ENCODE peak calls at places on chromosomes 7 and 10, in six cellular contexts. I is upper lobe of right lung, Q is HFF-Myc, R is thyroid gland, O is cardiac fibroblast, J is fibroblast of the aortic adventitia. K is an unnamed sample.

GRCh38 chr7:1854521-1855395 is 184.7 kb downstream of the ELFN1 start:
- DNase-seq in I (peak), Q (no peak), R (peak), O (no peak), J (no peak), K (peak)

GRCh38 chr10:94489107-94489506 is 56.5 kb upstream of the HELLS start:
- DNase-seq in I (no peak), Q (no peak), R (no peak), O (no peak), J (no peak), K (no peak)

GRCh38 chr10:93333278-93333978 is 148.7 kb downstream of the MYOF start:
- DNase-seq in I (no peak), Q (no peak), R (no peak), O (peak), J (peak), K (peak)

GRCh38 chr10:110075726-110076125 is 67.9 kb downstream of the ADD3 start:
- DNase-seq in I (no peak), Q (no peak), R (no peak), O (no peak), J (no peak), K (no peak)

GRCh38 chr10:117631276-117632151 is 89.0 kb downstream of the EMX2 start:
- DNase-seq in I (no peak), Q (no peak), R (no peak), O (no peak), J (no peak), K (no peak)

GRCh38 chr7:149824748-149825566 is 13.2 kb upstream of the ZNF862 start:
- DNase-seq in I (peak), Q (no peak), R (no peak), O (no peak), J (no peak), K (no peak)

GRCh38 chr10:4280481-4281206 is 495.6 kb upstream of the KLF6 start:
- DNase-seq in I (no peak), Q (peak), R (no peak), O (peak), J (peak), K (no peak)

GRCh38 chr7:12705878-12706277 is 18.4 kb downstream of the ARL4A start:
- DNase-seq in I (no peak), Q (no peak), R (no peak), O (no peak), J (no peak), K (no peak)

GRCh38 chr7:101612885-101613490 is 16.1 kb downstream of the MYL10 start:
- DNase-seq in I (no peak), Q (no peak), R (no peak), O (no peak), J (no peak), K (no peak)

GRCh38 chr10:61760943-61761824 is 98.5 kb downstream of the CABCOCO1 start:
- DNase-seq in I (no peak), Q (no peak), R (no peak), O (peak), J (peak), K (no peak)

GRCh38 chr10:125236091-125236490 is 75.7 kb upstream of the CTBP2 start:
- DNase-seq in I (no peak), Q (no peak), R (no peak), O (no peak), J (no peak), K (no peak)

GRCh38 chr10:44982114-44982460 is 3.5 kb upstream of the DEPP1 start:
- DNase-seq in I (no peak), Q (no peak), R (peak), O (peak), J (no peak), K (no peak)

GRCh38 chr7:137890449-137890916 is 43.7 kb upstream of the DGKI start:
- DNase-seq in I (no peak), Q (no peak), R (no peak), O (no peak), J (no peak), K (no peak)

GRCh38 chr7:94301024-94301588 is 93.6 kb upstream of the COL1A2 start:
- DNase-seq in I (no peak), Q (peak), R (peak), O (peak), J (peak), K (peak)

GRCh38 chr10:112914288-112914952 is 35.6 kb upstream of the TCF7L2 start:
- DNase-seq in I (no peak), Q (no peak), R (no peak), O (peak), J (peak), K (no peak)

GRCh38 chr7:27994639-27995038 is 186.0 kb downstream of the JAZF1 start:
- DNase-seq in I (no peak), Q (no peak), R (no peak), O (peak), J (peak), K (no peak)

GRCh38 chr7:96887426-96887825 is 117.9 kb upstream of the DLX6 start:
- DNase-seq in I (no peak), Q (no peak), R (no peak), O (peak), J (no peak), K (no peak)

GRCh38 chr7:2882111-2882510 is 38.0 kb upstream of the GNA12 start:
- DNase-seq in I (no peak), Q (no peak), R (no peak), O (no peak), J (no peak), K (no peak)

GRCh38 chr7:26500749-26501352 is 209.2 kb downstream of the SNX10 start:
- DNase-seq in I (no peak), Q (no peak), R (no peak), O (peak), J (peak), K (no peak)

GRCh38 chr7:92872701-92873100 is 36.3 kb upstream of the CDK6 start:
- DNase-seq in I (no peak), Q (peak), R (no peak), O (peak), J (peak), K (no peak)

GRCh38 chr10:6204341-6205191 is 1.8 kb downstream of the PFKFB3 start:
- DNase-seq in I (peak), Q (no peak), R (peak), O (peak), J (peak), K (peak)

GRCh38 chr10:92690211-92691041 is 671 bp downstream of the HHEX start:
- DNase-seq in I (peak), Q (no peak), R (peak), O (peak), J (peak), K (no peak)

DNA sequence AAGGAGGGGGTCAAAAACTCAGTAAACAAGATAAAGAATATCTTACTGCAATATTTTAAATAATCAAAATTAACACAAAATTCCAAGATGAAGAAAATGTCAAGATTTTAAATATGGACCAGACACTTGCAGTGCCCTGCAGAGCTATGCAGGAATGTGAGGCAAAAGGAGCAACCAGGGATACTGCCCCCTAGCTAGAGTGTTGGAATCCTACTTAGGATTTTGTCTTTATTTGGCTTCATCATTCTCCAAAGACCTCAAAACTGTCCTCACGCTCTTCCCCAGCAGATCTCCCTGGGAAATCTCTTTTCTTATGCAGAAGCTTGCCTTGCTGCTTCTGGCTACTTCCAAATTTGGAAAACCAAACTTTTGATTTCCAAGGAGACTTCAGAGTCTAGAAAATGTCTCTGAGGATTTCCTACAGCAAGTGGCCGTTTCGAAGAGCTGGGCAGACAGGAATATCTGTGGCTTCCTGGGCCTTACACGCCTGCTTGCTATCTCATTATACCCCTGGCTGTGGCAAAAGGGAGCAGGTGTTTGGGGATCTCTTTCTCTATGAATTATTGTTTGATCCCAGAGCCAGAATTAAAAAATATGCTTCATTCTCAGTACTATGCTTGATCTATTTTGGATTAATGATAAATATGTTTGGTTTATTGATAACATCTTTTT is 232.2 kb upstream of the BMPER start:
- DNase-seq in I (no peak), Q (no peak), R (no peak), O (no peak), J (no peak), K (no peak)
- TF ChIP-seq CTCF in I (no peak), Q (peak), R (no peak), O (no peak), J (no peak), K (no peak)

GRCh38 chr10:12350167-12350872 is 973 bp downstream of the CAMK1D start:
- DNase-seq in I (peak), Q (no peak), R (peak), O (peak), J (peak), K (peak)

GRCh38 chr10:12349628-12350166 is 350 bp downstream of the CAMK1D start:
- DNase-seq in I (peak), Q (no peak), R (no peak), O (no peak), J (no peak), K (no peak)

GRCh38 chr10:12348341-12348869 is 942 bp upstream of the CAMK1D start:
- DNase-seq in I (no peak), Q (no peak), R (no peak), O (no peak), J (no peak), K (no peak)

GRCh38 chr10:12350925-12351324 is 1.6 kb downstream of the CAMK1D start:
- DNase-seq in I (no peak), Q (no peak), R (no peak), O (no peak), J (no peak), K (no peak)

DNA sequence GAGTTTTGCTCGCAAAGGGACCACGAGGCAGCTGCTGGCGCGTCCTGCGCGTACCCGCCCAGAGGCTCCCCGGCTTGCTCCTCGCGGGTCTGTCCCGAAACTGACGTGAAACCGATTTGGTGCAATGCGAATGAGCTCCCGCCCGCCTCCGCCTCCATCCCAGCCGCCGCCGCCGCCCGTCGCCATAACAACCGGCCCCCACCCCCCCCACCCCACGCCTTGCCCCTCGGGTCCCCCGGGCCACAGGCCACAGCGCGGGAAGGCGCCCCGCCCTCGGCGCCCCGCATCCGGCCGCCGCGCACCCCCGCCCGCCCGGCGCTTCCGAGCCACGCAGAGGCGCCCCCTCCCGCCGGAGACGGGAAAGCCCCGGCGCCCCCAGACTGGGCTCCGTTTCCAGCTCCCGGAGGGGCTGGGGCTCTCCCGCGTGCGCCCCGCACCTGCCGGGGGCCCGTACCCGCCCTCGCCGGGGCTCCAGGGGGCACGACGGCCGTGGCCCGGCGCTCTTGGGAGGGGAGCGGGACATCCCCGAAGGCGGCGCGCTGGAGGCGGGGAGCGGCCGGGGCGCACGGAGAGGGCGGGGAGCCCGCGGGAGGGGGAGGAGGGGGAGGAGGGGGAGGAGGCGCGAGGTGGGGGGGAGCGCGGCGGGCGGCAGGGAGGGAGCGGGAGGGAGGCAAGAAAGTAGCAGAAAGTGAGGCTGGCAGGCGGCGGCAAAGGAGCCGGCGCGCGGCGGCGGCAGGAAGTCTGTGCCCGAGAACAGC is at the start of gene CAMK1D:
- DNase-seq in I (peak), Q (no peak), R (peak), O (peak), J (peak), K (peak)
- TF ChIP-seq CTCF in I (peak), Q (peak), R (no peak), O (no peak), J (peak), K (peak)

GRCh38 chr7:56077681-56078080 is 13.6 kb downstream of the SUMF2 start:
- DNase-seq in I (peak), Q (no peak), R (no peak), O (no peak), J (no peak), K (no peak)

GRCh38 chr7:56078196-56078595 is 14.1 kb downstream of the SUMF2 start:
- DNase-seq in I (peak), Q (no peak), R (no peak), O (no peak), J (no peak), K (no peak)

GRCh38 chr7:56079450-56080185 is 13.1 kb downstream of the PHKG1 start:
- DNase-seq in I (peak), Q (peak), R (peak), O (peak), J (peak), K (no peak)

GRCh38 chr7:56074371-56074791 is 10.3 kb downstream of the SUMF2 start:
- DNase-seq in I (peak), Q (peak), R (peak), O (peak), J (peak), K (peak)
- TF ChIP-seq CTCF in I (peak), Q (peak), R (peak), O (peak), J (peak), K (peak)

DNA sequence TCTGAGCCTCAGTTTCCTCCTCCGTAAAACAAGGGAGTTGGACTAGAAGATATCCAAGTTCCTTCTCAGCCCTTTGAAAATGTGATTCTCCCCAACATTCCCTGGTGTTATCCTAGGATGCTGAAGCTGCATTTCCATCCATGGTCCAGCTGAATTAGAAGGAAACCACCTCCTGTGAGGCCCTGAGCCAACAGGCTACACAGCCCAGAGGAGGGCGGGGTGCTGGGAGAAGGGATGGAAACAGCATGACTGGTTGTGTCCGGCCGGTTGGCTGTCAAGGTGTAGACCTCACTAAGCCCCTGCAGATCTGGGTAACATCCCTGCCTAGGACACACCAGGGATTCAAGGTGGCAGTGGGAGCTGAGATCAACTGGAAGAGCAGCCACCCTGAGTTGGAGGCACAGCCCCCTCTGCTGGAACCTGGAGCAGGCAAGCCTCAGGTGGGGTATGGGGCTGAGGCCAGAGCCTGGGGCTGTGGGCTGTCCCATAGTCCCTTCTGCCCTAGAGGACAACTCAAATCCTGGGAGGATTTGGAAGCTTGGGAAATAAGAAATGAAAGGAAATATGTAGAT is 72.0 kb downstream of the PAX2 start:
- DNase-seq in I (no peak), Q (no peak), R (no peak), O (no peak), J (no peak), K (no peak)
- TF ChIP-seq CTCF in I (no peak), Q (peak), R (no peak), O (no peak), J (no peak), K (no peak)

DNA sequence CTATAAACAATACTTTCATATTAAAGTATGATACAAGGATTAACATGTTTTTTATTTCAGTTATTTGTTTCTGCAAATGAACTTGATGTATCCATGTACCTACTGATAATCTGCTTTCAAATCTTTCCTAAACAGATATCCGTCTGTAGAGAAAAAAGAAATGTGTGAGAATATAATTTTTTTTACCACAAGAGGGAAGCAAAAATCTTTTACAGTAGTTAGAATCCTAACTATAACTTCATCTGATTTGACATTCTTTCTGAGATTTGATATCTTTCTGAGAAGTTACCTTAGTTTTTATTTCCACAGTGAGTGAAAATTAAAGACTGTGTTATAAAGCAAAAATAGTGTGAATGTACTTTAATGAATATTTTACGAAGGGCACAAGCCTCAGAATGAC is 203.9 kb upstream of the PCLO start:
- DNase-seq in I (no peak), Q (no peak), R (no peak), O (no peak), J (no peak), K (no peak)
- TF ChIP-seq CTCF in I (no peak), Q (no peak), R (no peak), O (no peak), J (no peak), K (no peak)

DNA sequence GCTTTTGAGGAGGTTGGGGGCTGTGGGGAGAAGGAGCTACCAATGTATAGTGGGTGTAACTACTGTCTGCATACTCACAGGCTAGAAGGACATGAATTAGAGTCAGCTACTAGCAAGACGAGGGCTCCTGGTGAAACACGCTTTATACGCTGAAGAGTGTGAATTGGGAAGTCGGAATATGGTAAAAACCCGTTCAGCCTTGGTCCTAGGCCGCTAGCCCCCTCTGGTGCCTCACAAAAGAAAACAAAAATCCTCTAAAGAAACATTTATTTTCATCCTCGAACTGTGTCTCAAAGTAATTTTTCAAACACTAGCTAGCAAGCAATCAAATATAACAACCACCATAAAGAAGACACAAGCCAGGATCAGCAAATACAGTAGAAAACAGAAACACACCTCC is 338.1 kb upstream of the SEMA3C start:
- DNase-seq in I (no peak), Q (no peak), R (no peak), O (peak), J (peak), K (no peak)
- TF ChIP-seq CTCF in I (peak), Q (peak), R (no peak), O (peak), J (peak), K (peak)